ENCODE peak calls at places on chromosomes 16 and 17, in nine cellular contexts. S, H, K, Q, L, N, A, X and O are unnamed samples.

GRCh38 chr17:7235693-7236665 is 1.7 kb upstream of the DVL2 start:
- DNase-seq in S (peak), H (no peak), K (no peak), Q (no peak), L (no peak), N (peak), A (no peak), X (peak), O (peak)

GRCh38 chr16:70372921-70373550 is 26.3 kb downstream of the DDX19A start:
- DNase-seq in S (no peak), H (no peak), K (no peak), Q (no peak), L (no peak), N (no peak), A (no peak), X (no peak), O (no peak)

GRCh38 chr16:73433493-73434307 is 385.8 kb upstream of the ZFHX3 start:
- DNase-seq in S (no peak), H (peak), K (no peak), Q (no peak), L (no peak), N (no peak), A (peak), X (no peak), O (no peak)

GRCh38 chr17:82970818-82971610 is 108.4 kb upstream of the METRNL start:
- DNase-seq in S (no peak), H (no peak), K (no peak), Q (no peak), L (no peak), N (no peak), A (no peak), X (no peak), O (no peak)

GRCh38 chr16:80580109-80580832 is 39.5 kb downstream of the DYNLRB2 start:
- DNase-seq in S (peak), H (no peak), K (peak), Q (no peak), L (no peak), N (no peak), A (peak), X (peak), O (no peak)

GRCh38 chr17:37231882-37232281 is 143.9 kb upstream of the C17orf78 start:
- DNase-seq in S (no peak), H (no peak), K (no peak), Q (no peak), L (no peak), N (no peak), A (no peak), X (no peak), O (no peak)

GRCh38 chr17:47789611-47790520 is 31.7 kb downstream of the OSBPL7 start:
- DNase-seq in S (peak), H (peak), K (peak), Q (peak), L (no peak), N (peak), A (peak), X (peak), O (peak)

GRCh38 chr17:56142325-56142724 is 10.9 kb upstream of the ANKFN1 start:
- DNase-seq in S (peak), H (no peak), K (peak), Q (no peak), L (peak), N (no peak), A (no peak), X (peak), O (peak)

GRCh38 chr17:76276069-76276431 is 10.9 kb downstream of the UBALD2 start:
- DNase-seq in S (no peak), H (no peak), K (no peak), Q (no peak), L (no peak), N (no peak), A (no peak), X (no peak), O (no peak)

GRCh38 chr16:80518436-80518835 is 22.4 kb upstream of the DYNLRB2 start:
- DNase-seq in S (peak), H (no peak), K (no peak), Q (no peak), L (no peak), N (no peak), A (peak), X (peak), O (no peak)

GRCh38 chr16:80667258-80667560 is 126.4 kb downstream of the DYNLRB2 start:
- DNase-seq in S (no peak), H (no peak), K (no peak), Q (no peak), L (no peak), N (no peak), A (no peak), X (no peak), O (no peak)

GRCh38 chr17:51152766-51153209 is 571 bp upstream of the NME1 start:
- DNase-seq in S (no peak), H (no peak), K (no peak), Q (no peak), L (no peak), N (no peak), A (no peak), X (peak), O (no peak)

GRCh38 chr17:78890111-78890897 is 12.7 kb downstream of the CEP295NL start:
- DNase-seq in S (no peak), H (no peak), K (no peak), Q (no peak), L (no peak), N (peak), A (no peak), X (no peak), O (no peak)

GRCh38 chr17:38693700-38694329 is 11.3 kb upstream of the MLLT6 start:
- DNase-seq in S (peak), H (no peak), K (peak), Q (no peak), L (no peak), N (peak), A (no peak), X (no peak), O (no peak)

GRCh38 chr16:88584676-88585075 is 14.5 kb downstream of the ZC3H18 start:
- DNase-seq in S (no peak), H (no peak), K (no peak), Q (no peak), L (no peak), N (no peak), A (no peak), X (no peak), O (no peak)

GRCh38 chr16:68287276-68288251 is 23.2 kb downstream of the SLC7A6OS start:
- DNase-seq in S (peak), H (no peak), K (peak), Q (no peak), L (peak), N (peak), A (no peak), X (peak), O (peak)

GRCh38 chr17:38453951-38454421 is 25.7 kb downstream of the ARHGAP23 start:
- DNase-seq in S (peak), H (peak), K (peak), Q (no peak), L (no peak), N (peak), A (no peak), X (peak), O (no peak)

GRCh38 chr17:66790476-66791061 is 44.3 kb upstream of the CACNG5 start:
- DNase-seq in S (no peak), H (no peak), K (no peak), Q (no peak), L (no peak), N (no peak), A (no peak), X (no peak), O (no peak)

GRCh38 chr17:59762022-59762825 is 54.8 kb downstream of the VMP1 start:
- DNase-seq in S (peak), H (no peak), K (peak), Q (no peak), L (no peak), N (no peak), A (no peak), X (peak), O (peak)

GRCh38 chr16:30005341-30006094 is 5.3 kb downstream of the DOC2A start:
- DNase-seq in S (peak), H (peak), K (peak), Q (no peak), L (no peak), N (no peak), A (peak), X (no peak), O (peak)

GRCh38 chr16:56614549-56614991 is 6.2 kb downstream of the MT2A start:
- DNase-seq in S (peak), H (no peak), K (peak), Q (no peak), L (no peak), N (no peak), A (no peak), X (peak), O (peak)

GRCh38 chr17:29645516-29646051 is 22.9 kb upstream of the CORO6 start:
- DNase-seq in S (peak), H (no peak), K (peak), Q (no peak), L (peak), N (peak), A (no peak), X (peak), O (no peak)

GRCh38 chr17:42212382-42212781 is 18.1 kb upstream of the GHDC start:
- DNase-seq in S (no peak), H (no peak), K (peak), Q (no peak), L (no peak), N (no peak), A (no peak), X (no peak), O (no peak)

GRCh38 chr17:79002291-79002690 is 7.3 kb downstream of the CANT1 start:
- DNase-seq in S (no peak), H (no peak), K (no peak), Q (no peak), L (no peak), N (no peak), A (no peak), X (no peak), O (no peak)

GRCh38 chr17:2101448-2102257 is 46.8 kb downstream of the HIC1 start:
- DNase-seq in S (no peak), H (no peak), K (no peak), Q (no peak), L (no peak), N (no peak), A (no peak), X (peak), O (peak)

GRCh38 chr16:48602357-48603014 is 7.5 kb downstream of the N4BP1 start:
- DNase-seq in S (no peak), H (no peak), K (no peak), Q (no peak), L (no peak), N (no peak), A (no peak), X (no peak), O (no peak)

DNA sequence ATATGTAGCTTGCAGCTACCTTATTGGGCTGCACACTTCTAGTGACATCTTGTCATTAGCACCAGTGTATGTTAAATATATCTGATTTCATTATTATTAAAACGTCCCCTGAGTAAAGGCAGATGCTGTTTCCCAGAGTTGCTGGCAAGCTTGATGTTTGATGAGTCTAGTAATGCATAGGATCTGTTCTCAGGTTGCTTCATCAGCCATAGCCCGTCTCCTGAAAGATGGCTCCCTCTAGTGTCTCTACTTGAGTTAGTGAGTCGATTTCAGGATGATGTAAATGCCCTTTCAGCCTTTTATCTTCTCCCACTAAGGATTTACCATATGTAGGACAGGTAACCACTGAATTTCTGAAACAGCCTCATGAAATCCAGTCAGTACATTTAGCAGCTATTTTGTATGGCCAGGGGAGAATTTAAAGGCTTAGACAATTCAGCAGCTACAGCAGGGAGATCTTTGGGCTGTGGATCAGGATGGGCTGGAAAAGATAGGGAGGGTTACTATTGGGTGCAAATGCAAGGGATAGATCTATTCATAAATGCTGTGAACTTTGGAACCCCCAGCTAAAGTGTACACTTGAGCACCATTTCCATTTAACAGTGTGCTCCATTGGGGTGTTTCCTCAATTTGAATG is 376.3 kb downstream of the CNTNAP4 start:
- DNase-seq in S (peak), H (peak), K (peak), Q (no peak), L (peak), N (no peak), A (peak), X (peak), O (peak)
- TF ChIP-seq CTCF in S (peak), H (peak), K (peak), Q (peak), L (peak), N (peak), A (peak), X (peak), O (peak)

GRCh38 chr16:71883849-71884638 is at the start of gene ZNF821:
- DNase-seq in S (peak), H (peak), K (peak), Q (peak), L (no peak), N (peak), A (peak), X (peak), O (peak)
- TF ChIP-seq CTCF in S (peak), H (peak), K (no peak), Q (peak), L (no peak), N (peak), A (no peak), X (peak), O (peak)

DNA sequence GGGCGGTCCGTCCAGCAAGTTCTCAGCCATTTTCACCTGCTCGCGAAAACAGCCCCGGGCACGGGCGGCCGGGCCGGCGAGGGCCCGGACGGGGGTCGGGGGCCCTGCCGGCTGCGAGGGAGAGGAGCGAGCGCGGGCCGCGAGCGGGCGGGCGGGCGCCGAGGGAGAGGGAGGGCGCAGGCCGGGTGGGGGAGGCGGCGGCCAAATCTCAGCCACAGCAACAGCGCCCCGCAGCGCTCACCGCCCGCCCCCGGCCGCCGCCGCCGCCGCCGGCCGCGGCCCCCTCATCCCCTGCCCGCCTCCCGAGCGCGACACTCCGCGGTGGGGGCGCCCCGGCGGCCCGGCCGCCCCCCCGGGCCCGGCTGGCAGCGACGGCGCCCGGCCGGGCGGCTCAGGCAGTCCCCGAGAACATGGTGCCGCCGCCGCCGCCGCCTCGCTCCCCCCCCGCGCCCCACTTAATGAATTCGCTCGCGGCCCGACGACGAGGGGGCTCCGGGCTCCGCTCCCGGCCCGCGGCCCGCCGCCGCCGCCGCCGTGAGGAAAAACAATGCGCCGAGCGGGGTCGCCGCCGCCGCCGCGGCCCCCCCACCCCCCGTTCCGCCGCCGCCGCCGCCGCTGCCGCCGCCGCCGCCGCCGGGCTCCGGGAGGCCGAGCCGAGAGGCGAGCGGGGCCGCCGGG is 487 bp downstream of the CREBBP start:
- DNase-seq in S (peak), H (peak), K (peak), Q (no peak), L (no peak), N (peak), A (peak), X (no peak), O (peak)
- TF ChIP-seq CTCF in S (no peak), H (no peak), K (peak), Q (no peak), L (peak), N (no peak), A (peak), X (peak), O (peak)

GRCh38 chr16:86391987-86392386 is 118.3 kb upstream of the FOXF1 start:
- DNase-seq in S (peak), H (no peak), K (peak), Q (no peak), L (no peak), N (no peak), A (no peak), X (no peak), O (no peak)

GRCh38 chr16:86388976-86389375 is 121.4 kb upstream of the FOXF1 start:
- DNase-seq in S (no peak), H (no peak), K (no peak), Q (no peak), L (no peak), N (no peak), A (no peak), X (no peak), O (no peak)

GRCh38 chr16:86391486-86391885 is 118.8 kb upstream of the FOXF1 start:
- DNase-seq in S (no peak), H (no peak), K (no peak), Q (no peak), L (no peak), N (no peak), A (no peak), X (no peak), O (no peak)

GRCh38 chr16:86389566-86390328 is 120.6 kb upstream of the FOXF1 start:
- DNase-seq in S (peak), H (no peak), K (peak), Q (no peak), L (no peak), N (no peak), A (no peak), X (no peak), O (no peak)

GRCh38 chr16:86390335-86390734 is 120.0 kb upstream of the FOXF1 start:
- DNase-seq in S (no peak), H (no peak), K (no peak), Q (no peak), L (no peak), N (no peak), A (no peak), X (no peak), O (no peak)
- TF ChIP-seq CTCF in S (no peak), H (no peak), K (no peak), Q (no peak), L (no peak), N (no peak), A (no peak), X (no peak), O (no peak)